ENCODE peak calls at places on chromosomes 16 and 17, in six cellular contexts. P, E, U, O, I and F are unnamed samples.

GRCh38 chr16:14211856-14212543 is 140.9 kb downstream of the MRTFB start:
- DNase-seq in P (no peak), E (no peak), U (no peak), O (no peak), I (no peak), F (no peak)

GRCh38 chr16:86975445-86975844 is 341.7 kb downstream of the C16orf95 start:
- DNase-seq in P (peak; percentile 89), E (peak; percentile 82), U (peak; percentile 96), O (peak; percentile 32), I (no peak), F (no peak)

GRCh38 chr17:17141860-17142552 is 64.1 kb downstream of the PLD6 start:
- DNase-seq in P (no peak), E (no peak), U (peak; percentile 56), O (peak; percentile 45), I (no peak), F (peak; percentile 82)

GRCh38 chr17:70752966-70753467 is 583.7 kb downstream of the KCNJ2 start:
- DNase-seq in P (no peak), E (no peak), U (no peak), O (no peak), I (no peak), F (no peak)

GRCh38 chr16:57627184-57627871 is 1.1 kb upstream of the ADGRG1 start:
- DNase-seq in P (no peak), E (no peak), U (peak; percentile 53), O (no peak), I (no peak), F (peak; percentile 52)

GRCh38 chr16:66578596-66579531 is at the start of gene CMTM2:
- DNase-seq in P (no peak), E (no peak), U (peak; percentile 18), O (peak; percentile 27), I (no peak), F (peak; percentile 44)

GRCh38 chr17:1516403-1517161 is at the start of gene INPP5K:
- DNase-seq in P (peak; percentile 96), E (peak; percentile 98), U (peak; percentile 98), O (peak; percentile 92), I (peak; percentile 99), F (peak; percentile 97)

GRCh38 chr17:78044280-78044835 is 84.2 kb downstream of the TMC6 start:
- DNase-seq in P (no peak), E (no peak), U (no peak), O (no peak), I (no peak), F (no peak)

GRCh38 chr16:85554791-85555548 is 58.2 kb upstream of the GSE1 start:
- DNase-seq in P (no peak), E (peak; percentile 85), U (peak; percentile 77), O (peak; percentile 63), I (no peak), F (peak; percentile 69)

GRCh38 chr17:10603889-10604288 is 53.2 kb downstream of the MYH3 start:
- DNase-seq in P (no peak), E (no peak), U (no peak), O (no peak), I (no peak), F (no peak)
- TF ChIP-seq CTCF in P (no peak), E (no peak), U (no peak), O (no peak), I (no peak), F (no peak)

GRCh38 chr16:3664187-3664896 is 9.9 kb downstream of the DNASE1 start:
- DNase-seq in P (no peak), E (no peak), U (no peak), O (no peak), I (no peak), F (no peak)

GRCh38 chr16:3662601-3663000 is 8.1 kb downstream of the DNASE1 start:
- DNase-seq in P (no peak), E (no peak), U (no peak), O (no peak), I (peak; percentile 54), F (no peak)

GRCh38 chr16:3668626-3669025 is 14.1 kb downstream of the DNASE1 start:
- DNase-seq in P (no peak), E (no peak), U (no peak), O (no peak), I (no peak), F (no peak)

GRCh38 chr16:3669067-3669466 is 14.6 kb downstream of the DNASE1 start:
- DNase-seq in P (no peak), E (no peak), U (no peak), O (no peak), I (no peak), F (no peak)

GRCh38 chr16:3665508-3665907 is 11.0 kb downstream of the DNASE1 start:
- DNase-seq in P (no peak), E (no peak), U (no peak), O (no peak), I (no peak), F (no peak)
- TF ChIP-seq CTCF in P (no peak), E (no peak), U (no peak), O (no peak), I (no peak), F (no peak)

GRCh38 chr17:49038544-49038943 is 41.4 kb downstream of the IGF2BP1 start:
- DNase-seq in P (no peak), E (no peak), U (no peak), O (no peak), I (no peak), F (no peak)

GRCh38 chr17:49031965-49032928 is 35.1 kb downstream of the IGF2BP1 start:
- DNase-seq in P (peak; percentile 60), E (no peak), U (peak; percentile 85), O (peak; percentile 60), I (no peak), F (peak; percentile 38)

GRCh38 chr17:49036270-49036626 is 39.1 kb downstream of the IGF2BP1 start:
- DNase-seq in P (no peak), E (no peak), U (no peak), O (no peak), I (no peak), F (no peak)

GRCh38 chr17:49038138-49038537 is 41.0 kb downstream of the IGF2BP1 start:
- DNase-seq in P (no peak), E (no peak), U (no peak), O (no peak), I (no peak), F (no peak)

GRCh38 chr17:49035470-49036269 is 38.5 kb downstream of the IGF2BP1 start:
- DNase-seq in P (no peak), E (no peak), U (peak; percentile 54), O (peak; percentile 63), I (no peak), F (peak; percentile 75)
- TF ChIP-seq CTCF in P (peak; percentile 81), E (peak; percentile 83), U (peak; percentile 90), O (peak; percentile 86), I (peak; percentile 55), F (peak; percentile 97)

GRCh38 chr17:57954421-57955182 is 610 bp downstream of the CUEDC1 start:
- DNase-seq in P (no peak), E (peak; percentile 91), U (peak; percentile 53), O (peak; percentile 79), I (peak; percentile 60), F (peak; percentile 71)
- TF ChIP-seq CTCF in P (no peak), E (no peak), U (no peak), O (no peak), I (no peak), F (no peak)

DNA sequence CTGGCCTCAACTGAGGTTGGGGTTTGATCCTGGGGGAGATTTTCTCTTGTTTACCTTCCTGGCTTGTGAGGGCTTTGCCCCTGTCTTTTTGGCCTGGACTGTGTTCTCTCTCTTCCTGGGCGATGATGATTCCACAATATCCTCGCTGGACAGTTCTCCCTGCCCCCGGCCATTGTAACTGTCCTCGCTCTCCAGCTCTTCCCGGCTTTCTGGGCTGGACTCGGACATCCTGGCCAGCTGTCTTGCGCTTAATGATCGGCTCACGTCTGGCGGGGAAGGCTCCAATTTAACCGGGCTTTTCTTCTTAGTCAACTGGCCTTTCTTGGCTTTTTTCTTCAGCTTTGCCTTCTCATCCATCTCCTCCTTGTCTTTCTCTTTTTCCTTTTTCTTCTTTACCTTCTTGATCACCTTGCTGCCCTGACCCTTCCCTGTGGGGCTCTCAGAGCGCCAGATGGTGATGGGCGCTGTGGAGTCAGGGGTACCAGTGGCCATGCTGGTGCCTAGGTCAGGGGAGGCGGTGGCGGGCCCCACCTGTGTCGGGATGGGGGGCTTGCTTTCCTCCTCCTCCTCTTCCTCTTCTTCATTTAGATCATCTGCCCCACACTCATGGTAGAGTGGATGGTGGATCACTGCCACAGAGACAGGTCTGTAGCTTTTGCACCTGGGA is 8.0 kb downstream of the PROCA1 start:
- DNase-seq in P (no peak), E (no peak), U (no peak), O (no peak), I (no peak), F (no peak)
- TF ChIP-seq CTCF in P (no peak), E (no peak), U (no peak), O (no peak), I (no peak), F (no peak)

DNA sequence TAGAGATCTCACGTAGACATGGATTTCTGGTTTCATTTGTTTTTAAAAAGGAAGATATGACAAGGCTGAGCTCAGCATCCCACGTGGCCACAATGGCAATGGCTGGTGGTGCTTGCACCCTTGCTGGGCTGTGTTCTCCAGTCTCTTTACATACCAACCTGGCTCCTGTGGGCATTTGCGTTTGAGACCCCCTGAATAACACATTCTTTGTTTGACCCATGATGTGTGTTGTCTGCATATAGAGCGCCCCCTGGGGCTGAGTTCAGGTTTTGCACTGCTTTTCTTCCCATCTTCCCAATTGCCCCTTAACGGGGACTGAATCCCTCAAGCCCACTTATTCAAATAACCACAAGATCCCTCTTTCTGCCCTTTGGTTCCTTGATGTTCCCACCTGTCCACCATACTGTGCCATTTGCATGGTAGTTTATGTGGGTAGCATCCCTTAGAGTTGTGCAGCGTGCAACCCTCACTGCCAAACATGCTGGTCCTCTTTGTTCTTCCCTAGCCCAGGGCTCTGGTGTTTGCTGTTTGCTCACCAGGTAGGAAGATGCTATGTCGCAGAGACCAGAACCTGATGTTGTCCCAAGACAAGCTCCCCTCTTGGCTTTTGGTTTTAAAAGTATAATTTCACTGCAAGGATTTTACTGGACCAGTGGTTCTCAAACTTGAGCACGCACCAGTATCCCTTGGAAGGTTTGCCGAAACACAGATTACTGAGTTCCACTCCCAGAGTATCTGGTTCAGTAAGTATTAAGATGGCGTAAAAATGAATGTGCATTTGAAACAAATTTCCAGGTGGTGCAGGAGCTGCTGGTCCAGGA is 38.5 kb upstream of the NKD1 start:
- DNase-seq in P (no peak), E (peak; percentile 63), U (peak; percentile 10), O (peak; percentile 56), I (no peak), F (no peak)
- TF ChIP-seq CTCF in P (peak; percentile 59), E (peak; percentile 44), U (peak; percentile 54), O (peak; percentile 93), I (peak; percentile 31), F (peak; percentile 57)